ENCODE peak calls at places on chromosomes 7 and 10, in five cellular contexts. N is endothelial cell of umbilical vein, G is breast epithelium, E is adrenal gland, J is HepG2. H is an unnamed sample.

GRCh38 chr7:132436121-132436520 is 140.1 kb downstream of the PLXNA4 start:
- DNase-seq in N (no peak), G (no peak), E (no peak), J (no peak), H (no peak)

GRCh38 chr7:135853499-135853898 is 104.9 kb upstream of the FAM180A start:
- DNase-seq in N (no peak), G (no peak), E (no peak), J (no peak), H (no peak)

GRCh38 chr7:2558620-2559282 is at the start of gene IQCE:
- DNase-seq in N (peak), G (peak), E (peak), J (peak), H (peak)

GRCh38 chr10:85548038-85548437 is 818.6 kb downstream of the GRID1 start:
- DNase-seq in N (peak), G (no peak), E (no peak), J (peak), H (peak)

GRCh38 chr10:15180736-15181135 is 12.2 kb upstream of the NMT2 start:
- DNase-seq in N (no peak), G (no peak), E (peak), J (peak), H (no peak)

GRCh38 chr10:11612004-11613001 is 853 bp upstream of the USP6NL start:
- DNase-seq in N (peak), G (no peak), E (peak), J (no peak), H (no peak)

GRCh38 chr10:48272682-48273081 is 1.8 kb downstream of the FRMPD2 start:
- DNase-seq in N (no peak), G (no peak), E (no peak), J (no peak), H (no peak)

GRCh38 chr10:506451-507354 is 182.8 kb downstream of the DIP2C start:
- DNase-seq in N (no peak), G (no peak), E (no peak), J (no peak), H (no peak)

GRCh38 chr10:113228570-113228969 is 278.5 kb downstream of the TCF7L2 start:
- DNase-seq in N (no peak), G (no peak), E (no peak), J (no peak), H (no peak)

GRCh38 chr7:134454277-134454676 is 4.6 kb downstream of the AKR1B1 start:
- DNase-seq in N (no peak), G (no peak), E (no peak), J (no peak), H (no peak)

GRCh38 chr10:110042891-110043290 is 35.1 kb downstream of the ADD3 start:
- DNase-seq in N (no peak), G (no peak), E (no peak), J (peak), H (no peak)

GRCh38 chr10:14276200-14276599 is 54.5 kb downstream of the FRMD4A start:
- DNase-seq in N (no peak), G (no peak), E (no peak), J (no peak), H (no peak)

GRCh38 chr7:143405158-143405557 is 3.5 kb downstream of the EPHA1 start:
- DNase-seq in N (no peak), G (no peak), E (no peak), J (no peak), H (no peak)

GRCh38 chr7:129611246-129612111 is at the start of gene NRF1:
- DNase-seq in N (peak), G (peak), E (peak), J (peak), H (peak)

GRCh38 chr10:101843032-101843991 is at the start of gene KCNIP2:
- DNase-seq in N (no peak), G (no peak), E (no peak), J (no peak), H (no peak)

GRCh38 chr7:75066521-75066920 is 7.1 kb downstream of the RCC1L start:
- DNase-seq in N (no peak), G (no peak), E (no peak), J (no peak), H (no peak)

GRCh38 chr7:105611856-105612775 is 30.8 kb upstream of the EFCAB10 start:
- DNase-seq in N (no peak), G (no peak), E (no peak), J (no peak), H (peak)

GRCh38 chr10:91610444-91610843 is 22.4 kb downstream of the PPP1R3C start:
- DNase-seq in N (no peak), G (no peak), E (no peak), J (no peak), H (no peak)

GRCh38 chr7:75887669-75888369 is 9.0 kb downstream of the RHBDD2 start:
- DNase-seq in N (no peak), G (no peak), E (no peak), J (no peak), H (no peak)

GRCh38 chr10:3054816-3055202 is 12.5 kb upstream of the PFKP start:
- DNase-seq in N (peak), G (no peak), E (no peak), J (no peak), H (no peak)

GRCh38 chr7:93117852-93118530 is at the start of gene SAMD9:
- DNase-seq in N (peak), G (no peak), E (peak), J (peak), H (peak)

GRCh38 chr10:117298219-117298618 is 57.3 kb downstream of the SLC18A2 start:
- DNase-seq in N (no peak), G (no peak), E (no peak), J (no peak), H (no peak)

GRCh38 chr7:65269150-65269856 is 104.4 kb upstream of the ZNF92 start:
- DNase-seq in N (peak), G (no peak), E (no peak), J (peak), H (peak)

GRCh38 chr10:43436291-43437140 is at the start of gene ZNF487:
- DNase-seq in N (peak), G (peak), E (peak), J (peak), H (peak)

GRCh38 chr10:119502214-119502613 is 40.3 kb downstream of the RGS10 start:
- DNase-seq in N (no peak), G (no peak), E (no peak), J (no peak), H (no peak)

GRCh38 chr10:52194188-52194587 is 119.9 kb upstream of the DKK1 start:
- DNase-seq in N (no peak), G (no peak), E (no peak), J (no peak), H (no peak)

GRCh38 chr10:101814466-101815041 is 3.7 kb downstream of the OGA start:
- DNase-seq in N (no peak), G (no peak), E (no peak), J (no peak), H (no peak)

GRCh38 chr10:17504547-17505245 is 50.3 kb upstream of the ST8SIA6 start:
- DNase-seq in N (no peak), G (no peak), E (no peak), J (no peak), H (no peak)

GRCh38 chr10:24958701-24959392 is 6.4 kb upstream of the PRTFDC1 start:
- DNase-seq in N (peak), G (no peak), E (peak), J (no peak), H (no peak)

DNA sequence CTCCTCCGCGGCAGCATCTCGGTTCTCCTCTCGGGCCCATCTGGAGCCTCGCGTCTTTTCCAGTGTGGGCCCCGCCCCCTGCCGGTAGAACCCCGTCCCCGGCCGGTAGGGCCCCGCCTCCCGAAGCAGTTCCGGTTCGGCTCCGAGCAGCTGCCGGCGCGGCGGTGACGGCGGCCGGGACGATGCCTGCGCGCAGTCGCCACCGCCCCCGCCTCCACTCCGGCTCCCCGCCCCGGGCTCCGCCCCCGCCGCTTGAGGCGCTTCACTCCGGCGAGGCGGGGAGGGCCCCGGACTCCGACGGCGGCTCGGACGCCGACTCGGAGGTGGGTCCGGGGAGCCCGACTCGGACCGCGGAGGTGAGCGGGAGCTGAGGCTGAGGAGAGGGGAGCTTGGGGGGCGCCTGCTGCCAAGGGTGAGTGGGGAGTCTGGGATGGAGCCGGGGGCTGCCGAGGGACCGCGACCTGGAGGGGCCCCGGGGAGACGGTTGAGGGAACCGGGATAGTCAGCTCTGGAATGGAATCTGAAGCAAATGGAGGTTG is at the start of gene SAMD8:
- DNase-seq in N (peak), G (peak), E (peak), J (peak), H (no peak)
- TF ChIP-seq POLR2A in N (no peak), G (peak), E (peak), J (peak), H (peak)

GRCh38 chr7:98286093-98286525 is 4.6 kb downstream of the BRI3 start:
- DNase-seq in N (no peak), G (peak), E (peak), J (peak), H (no peak)
- TF ChIP-seq POLR2A in N (no peak), G (no peak), E (peak), J (no peak), H (peak)

DNA sequence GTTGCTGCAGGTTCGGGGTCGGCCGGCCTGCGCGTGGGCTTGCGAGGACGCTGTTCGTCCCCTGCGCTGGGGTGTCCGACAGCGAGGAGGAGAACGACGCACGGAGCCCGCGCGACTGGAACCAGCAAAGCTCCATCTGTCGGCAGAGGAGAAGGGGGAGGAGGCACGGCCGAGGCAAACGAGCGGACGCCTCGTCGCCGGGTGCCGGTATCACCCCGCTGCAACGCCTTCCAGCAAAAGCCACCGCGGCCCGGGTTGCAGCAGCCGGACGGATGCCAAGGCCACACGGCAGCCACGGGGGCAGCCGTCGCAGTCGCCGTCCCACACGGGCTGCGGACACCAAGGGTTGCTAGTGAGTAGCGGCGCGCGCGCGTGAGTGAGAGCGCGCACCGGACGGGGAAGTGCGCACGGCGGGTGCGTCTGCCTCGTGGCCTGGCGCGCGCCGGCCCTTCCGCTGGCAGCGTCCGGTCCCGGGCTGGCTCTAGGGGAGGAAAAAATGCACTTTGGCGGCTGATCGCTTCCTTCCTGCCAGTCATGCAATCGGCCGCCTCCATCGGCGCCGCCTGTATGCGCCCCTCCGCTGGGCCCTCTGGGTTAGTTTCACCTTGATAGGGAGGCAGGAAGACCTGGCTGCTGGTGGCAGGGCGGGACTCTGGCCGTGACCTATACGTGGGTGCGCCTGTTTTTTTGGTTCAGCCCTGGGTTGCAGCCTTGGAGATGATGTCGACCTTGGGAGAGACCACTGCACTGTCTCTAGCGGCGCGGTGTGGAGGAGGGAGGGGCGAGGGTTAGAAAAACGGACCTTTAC is 446 bp downstream of the STAMBPL1 start:
- DNase-seq in N (peak), G (peak), E (peak), J (peak), H (peak)
- TF ChIP-seq POLR2A in N (peak), G (no peak), E (peak), J (peak), H (no peak)

GRCh38 chr7:6444516-6445269 is 3.1 kb downstream of the DAGLB start:
- DNase-seq in N (no peak), G (no peak), E (no peak), J (no peak), H (no peak)

GRCh38 chr7:6446977-6447588 is 671 bp downstream of the DAGLB start:
- DNase-seq in N (peak), G (peak), E (peak), J (peak), H (no peak)

GRCh38 chr7:6451224-6451705 is 3.5 kb upstream of the DAGLB start:
- DNase-seq in N (no peak), G (no peak), E (no peak), J (no peak), H (no peak)

GRCh38 chr7:6448943-6449543 is 1.3 kb upstream of the DAGLB start:
- DNase-seq in N (no peak), G (no peak), E (no peak), J (peak), H (no peak)

GRCh38 chr7:6447589-6448210 is at the start of gene DAGLB:
- DNase-seq in N (peak), G (peak), E (peak), J (peak), H (peak)
- TF ChIP-seq POLR2A in N (peak), G (peak), E (peak), J (peak), H (peak)

GRCh38 chr7:974820-975681 is at the start of gene COX19:
- DNase-seq in N (peak), G (peak), E (peak), J (peak), H (peak)
- TF ChIP-seq POLR2A in N (peak), G (peak), E (peak), J (no peak), H (peak)

GRCh38 chr10:73874267-73875138 is at the start of gene CAMK2G:
- DNase-seq in N (peak), G (peak), E (peak), J (peak), H (peak)
- TF ChIP-seq POLR2A in N (peak), G (no peak), E (peak), J (peak), H (peak)

GRCh38 chr10:16386855-16387254 is 50.0 kb upstream of the PTER start:
- DNase-seq in N (no peak), G (no peak), E (no peak), J (no peak), H (no peak)
- TF ChIP-seq POLR2A in N (no peak), G (no peak), E (no peak), J (no peak), H (no peak)

GRCh38 chr10:93493162-93493561 is 3.2 kb upstream of the CEP55 start:
- DNase-seq in N (no peak), G (no peak), E (no peak), J (peak), H (no peak)

GRCh38 chr10:93496322-93497041 is at the start of gene CEP55:
- DNase-seq in N (peak), G (peak), E (peak), J (peak), H (peak)

GRCh38 chr10:93495654-93496321 is 624 bp upstream of the CEP55 start:
- DNase-seq in N (peak), G (no peak), E (peak), J (peak), H (peak)

GRCh38 chr10:93491589-93492121 is 4.8 kb upstream of the CEP55 start:
- DNase-seq in N (no peak), G (no peak), E (no peak), J (no peak), H (no peak)

GRCh38 chr10:93494494-93494893 is 1.9 kb upstream of the CEP55 start:
- DNase-seq in N (no peak), G (no peak), E (no peak), J (no peak), H (no peak)
- TF ChIP-seq POLR2A in N (no peak), G (no peak), E (no peak), J (no peak), H (no peak)

H was measured in H54.